ENCODE peak calls at places on chromosomes 7 and 10, in seven cellular contexts. One of them, this sample, is unnamed.

GRCh38 chr7:150753826-150754603 is 16.8 kb downstream of the GIMAP5 start:
- DNase-seq in right lobe of liver: no peak
- DNase-seq in fibroblast of mammary gland: peak; percentile 67
- DNase-seq in Calu3: no peak
- DNase-seq in Panc1: no peak
- DNase-seq in H9: no peak
- DNase-seq in GM13977: peak; percentile 52
- DNase-seq in this sample: no peak

GRCh38 chr7:156113733-156114132 is 301.5 kb upstream of the SHH start:
- DNase-seq in right lobe of liver: no peak
- DNase-seq in fibroblast of mammary gland: no peak
- DNase-seq in Calu3: no peak
- DNase-seq in Panc1: no peak
- DNase-seq in H9: no peak
- DNase-seq in GM13977: no peak
- DNase-seq in this sample: no peak

GRCh38 chr7:139043823-139044812 is 8.3 kb upstream of the ZC3HAV1L start:
- DNase-seq in right lobe of liver: no peak
- DNase-seq in fibroblast of mammary gland: no peak
- DNase-seq in Calu3: peak; percentile 29
- DNase-seq in Panc1: no peak
- DNase-seq in H9: no peak
- DNase-seq in GM13977: no peak
- DNase-seq in this sample: no peak

GRCh38 chr10:71201921-71202713 is 10.3 kb upstream of the UNC5B start:
- DNase-seq in right lobe of liver: no peak
- DNase-seq in fibroblast of mammary gland: no peak
- DNase-seq in Calu3: no peak
- DNase-seq in Panc1: no peak
- DNase-seq in H9: no peak
- DNase-seq in GM13977: no peak
- DNase-seq in this sample: no peak

GRCh38 chr7:94436700-94437099 is 42.0 kb downstream of the COL1A2 start:
- DNase-seq in right lobe of liver: no peak
- DNase-seq in fibroblast of mammary gland: no peak
- DNase-seq in Calu3: no peak
- DNase-seq in Panc1: no peak
- DNase-seq in H9: no peak
- DNase-seq in GM13977: no peak
- DNase-seq in this sample: no peak

GRCh38 chr10:8137272-8137680 is 82.8 kb downstream of the GATA3 start:
- DNase-seq in right lobe of liver: no peak
- DNase-seq in fibroblast of mammary gland: no peak
- DNase-seq in Calu3: no peak
- DNase-seq in Panc1: no peak
- DNase-seq in H9: no peak
- DNase-seq in GM13977: no peak
- DNase-seq in this sample: no peak

GRCh38 chr7:132450706-132451105 is 125.6 kb downstream of the PLXNA4 start:
- DNase-seq in right lobe of liver: no peak
- DNase-seq in fibroblast of mammary gland: no peak
- DNase-seq in Calu3: no peak
- DNase-seq in Panc1: no peak
- DNase-seq in H9: no peak
- DNase-seq in GM13977: no peak
- DNase-seq in this sample: no peak

GRCh38 chr10:124177180-124177518 is 83.8 kb upstream of the CHST15 start:
- DNase-seq in right lobe of liver: no peak
- DNase-seq in fibroblast of mammary gland: no peak
- DNase-seq in Calu3: no peak
- DNase-seq in Panc1: no peak
- DNase-seq in H9: no peak
- DNase-seq in GM13977: no peak
- DNase-seq in this sample: peak; percentile 53

GRCh38 chr7:38863609-38864291 is 45.2 kb downstream of the VPS41 start:
- DNase-seq in right lobe of liver: peak; percentile 80
- DNase-seq in fibroblast of mammary gland: no peak
- DNase-seq in Calu3: peak; percentile 96
- DNase-seq in Panc1: no peak
- DNase-seq in H9: no peak
- DNase-seq in GM13977: no peak
- DNase-seq in this sample: no peak

GRCh38 chr7:138257459-138258193 is 181.4 kb downstream of the AKR1D1 start:
- DNase-seq in right lobe of liver: no peak
- DNase-seq in fibroblast of mammary gland: no peak
- DNase-seq in Calu3: peak; percentile 31
- DNase-seq in Panc1: no peak
- DNase-seq in H9: no peak
- DNase-seq in GM13977: no peak
- DNase-seq in this sample: peak; percentile 15

GRCh38 chr7:23334482-23335056 is 35.4 kb downstream of the MALSU1 start:
- DNase-seq in right lobe of liver: peak; percentile 61
- DNase-seq in fibroblast of mammary gland: peak; percentile 99
- DNase-seq in Calu3: peak; percentile 73
- DNase-seq in Panc1: peak; percentile 99
- DNase-seq in H9: no peak
- DNase-seq in GM13977: no peak
- DNase-seq in this sample: no peak

GRCh38 chr10:132229834-132230556 is 43.2 kb downstream of the DPYSL4 start:
- DNase-seq in right lobe of liver: no peak
- DNase-seq in fibroblast of mammary gland: no peak
- DNase-seq in Calu3: no peak
- DNase-seq in Panc1: no peak
- DNase-seq in H9: no peak
- DNase-seq in GM13977: peak; percentile 90
- DNase-seq in this sample: no peak

GRCh38 chr10:128943111-128943510 is 523.9 kb upstream of the MGMT start:
- DNase-seq in right lobe of liver: no peak
- DNase-seq in fibroblast of mammary gland: no peak
- DNase-seq in Calu3: no peak
- DNase-seq in Panc1: no peak
- DNase-seq in H9: no peak
- DNase-seq in GM13977: no peak
- DNase-seq in this sample: no peak

GRCh38 chr10:3895045-3895609 is 110.1 kb upstream of the KLF6 start:
- DNase-seq in right lobe of liver: no peak
- DNase-seq in fibroblast of mammary gland: peak; percentile 55
- DNase-seq in Calu3: no peak
- DNase-seq in Panc1: no peak
- DNase-seq in H9: no peak
- DNase-seq in GM13977: no peak
- DNase-seq in this sample: no peak

GRCh38 chr7:32472015-32472414 is 18.2 kb downstream of the LSM5 start:
- DNase-seq in right lobe of liver: no peak
- DNase-seq in fibroblast of mammary gland: no peak
- DNase-seq in Calu3: no peak
- DNase-seq in Panc1: no peak
- DNase-seq in H9: no peak
- DNase-seq in GM13977: no peak
- DNase-seq in this sample: no peak

GRCh38 chr7:84548366-84549085 is 353.9 kb upstream of the SEMA3A start:
- DNase-seq in right lobe of liver: no peak
- DNase-seq in fibroblast of mammary gland: peak; percentile 38
- DNase-seq in Calu3: no peak
- DNase-seq in Panc1: no peak
- DNase-seq in H9: no peak
- DNase-seq in GM13977: no peak
- DNase-seq in this sample: no peak

GRCh38 chr7:6656413-6656812 is 19.3 kb downstream of the ZNF316 start:
- DNase-seq in right lobe of liver: no peak
- DNase-seq in fibroblast of mammary gland: no peak
- DNase-seq in Calu3: no peak
- DNase-seq in Panc1: no peak
- DNase-seq in H9: no peak
- DNase-seq in GM13977: no peak
- DNase-seq in this sample: no peak

DNA sequence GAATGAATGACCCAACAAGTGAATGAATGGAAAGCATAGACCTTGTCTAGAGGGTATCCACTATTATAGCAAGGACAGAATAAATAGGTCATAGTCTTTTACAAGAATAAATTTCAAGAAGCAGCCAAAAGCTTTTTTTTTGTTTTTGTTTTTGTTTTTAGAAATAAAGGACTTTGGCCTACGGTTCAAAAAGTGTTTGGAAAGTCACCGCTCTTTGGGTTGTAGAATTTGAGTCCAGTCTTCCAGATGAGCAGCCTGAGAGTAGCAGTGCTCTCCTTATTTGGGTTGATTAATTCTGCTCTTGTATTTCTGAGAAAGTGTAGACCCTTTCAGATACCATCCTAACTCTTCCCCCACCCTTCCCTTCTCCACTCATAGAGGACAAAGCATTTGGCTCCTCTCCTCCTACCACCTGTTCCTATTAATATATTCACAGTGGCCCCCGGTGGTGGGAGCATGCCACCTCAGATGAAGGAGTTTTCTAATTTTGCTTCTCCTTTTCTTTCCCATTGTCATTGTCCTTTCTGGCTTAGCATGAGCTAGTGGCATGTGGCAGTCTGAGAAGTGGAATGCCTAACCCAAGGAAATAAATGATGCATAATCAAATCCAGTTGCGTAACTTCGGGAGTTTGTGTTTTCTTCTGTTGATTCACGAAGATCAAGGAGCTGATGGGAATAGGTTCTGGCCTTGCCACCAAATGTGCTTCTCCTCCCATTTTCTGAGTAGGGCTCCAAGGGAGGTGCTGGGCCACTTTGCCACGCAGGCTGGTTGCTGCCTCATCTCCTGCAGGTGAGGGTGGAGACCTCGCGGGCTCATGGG is 114.7 kb downstream of the CHN2 start:
- DNase-seq in right lobe of liver: no peak
- DNase-seq in fibroblast of mammary gland: no peak
- DNase-seq in Calu3: peak; percentile 35
- DNase-seq in Panc1: no peak
- DNase-seq in H9: no peak
- DNase-seq in GM13977: no peak
- DNase-seq in this sample: no peak
- TF ChIP-seq CTCF in right lobe of liver: peak; percentile 43
- TF ChIP-seq CTCF in fibroblast of mammary gland: peak; percentile 25
- TF ChIP-seq CTCF in Calu3: peak; percentile 43
- TF ChIP-seq CTCF in Panc1: no peak
- TF ChIP-seq CTCF in H9: peak; percentile 49
- TF ChIP-seq CTCF in GM13977: no peak
- TF ChIP-seq CTCF in this sample: no peak

GRCh38 chr7:7687800-7688199 is 30.6 kb downstream of the RPA3 start:
- DNase-seq in right lobe of liver: no peak
- DNase-seq in fibroblast of mammary gland: no peak
- DNase-seq in Calu3: no peak
- DNase-seq in Panc1: no peak
- DNase-seq in H9: no peak
- DNase-seq in GM13977: no peak
- DNase-seq in this sample: no peak

GRCh38 chr7:7686806-7687205 is 31.6 kb downstream of the RPA3 start:
- DNase-seq in right lobe of liver: no peak
- DNase-seq in fibroblast of mammary gland: no peak
- DNase-seq in Calu3: no peak
- DNase-seq in Panc1: no peak
- DNase-seq in H9: no peak
- DNase-seq in GM13977: no peak
- DNase-seq in this sample: no peak

GRCh38 chr7:7681191-7681935 is 37.0 kb downstream of the RPA3 start:
- DNase-seq in right lobe of liver: peak; percentile 49
- DNase-seq in fibroblast of mammary gland: peak; percentile 79
- DNase-seq in Calu3: peak; percentile 66
- DNase-seq in Panc1: peak; percentile 85
- DNase-seq in H9: no peak
- DNase-seq in GM13977: peak; percentile 23
- DNase-seq in this sample: no peak

GRCh38 chr7:7682856-7683255 is 35.6 kb downstream of the RPA3 start:
- DNase-seq in right lobe of liver: no peak
- DNase-seq in fibroblast of mammary gland: no peak
- DNase-seq in Calu3: no peak
- DNase-seq in Panc1: no peak
- DNase-seq in H9: no peak
- DNase-seq in GM13977: no peak
- DNase-seq in this sample: no peak

DNA sequence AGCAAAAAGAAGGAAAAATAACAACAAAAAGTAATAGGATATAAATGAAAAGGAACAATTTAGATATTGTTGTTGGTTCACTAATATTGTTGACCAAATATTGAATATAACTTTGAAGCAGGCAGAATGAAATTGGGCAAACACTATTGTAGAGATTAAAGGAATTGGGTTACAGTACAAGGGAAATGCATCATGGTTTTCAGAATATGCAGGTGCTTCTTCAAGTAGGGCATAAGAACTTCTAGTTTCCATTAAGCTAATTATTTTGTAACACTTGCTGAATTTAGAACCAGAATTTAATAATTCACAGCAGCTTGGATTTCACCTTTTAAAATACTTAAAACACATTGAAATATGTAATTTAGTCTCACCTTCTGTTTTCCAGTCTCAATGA is 36.5 kb downstream of the RPA3 start:
- DNase-seq in right lobe of liver: no peak
- DNase-seq in fibroblast of mammary gland: no peak
- DNase-seq in Calu3: no peak
- DNase-seq in Panc1: no peak
- DNase-seq in H9: no peak
- DNase-seq in GM13977: no peak
- DNase-seq in this sample: no peak
- TF ChIP-seq CTCF in right lobe of liver: no peak
- TF ChIP-seq CTCF in fibroblast of mammary gland: no peak
- TF ChIP-seq CTCF in Calu3: no peak
- TF ChIP-seq CTCF in Panc1: no peak
- TF ChIP-seq CTCF in H9: no peak
- TF ChIP-seq CTCF in GM13977: no peak
- TF ChIP-seq CTCF in this sample: no peak

GRCh38 chr10:107141539-107142061 is 22.9 kb downstream of the SORCS1 start:
- DNase-seq in right lobe of liver: no peak
- DNase-seq in fibroblast of mammary gland: no peak
- DNase-seq in Calu3: no peak
- DNase-seq in Panc1: no peak
- DNase-seq in H9: no peak
- DNase-seq in GM13977: no peak
- DNase-seq in this sample: no peak

GRCh38 chr10:107144490-107144889 is 20.0 kb downstream of the SORCS1 start:
- DNase-seq in right lobe of liver: no peak
- DNase-seq in fibroblast of mammary gland: no peak
- DNase-seq in Calu3: no peak
- DNase-seq in Panc1: no peak
- DNase-seq in H9: peak; percentile 41
- DNase-seq in GM13977: no peak
- DNase-seq in this sample: no peak

DNA sequence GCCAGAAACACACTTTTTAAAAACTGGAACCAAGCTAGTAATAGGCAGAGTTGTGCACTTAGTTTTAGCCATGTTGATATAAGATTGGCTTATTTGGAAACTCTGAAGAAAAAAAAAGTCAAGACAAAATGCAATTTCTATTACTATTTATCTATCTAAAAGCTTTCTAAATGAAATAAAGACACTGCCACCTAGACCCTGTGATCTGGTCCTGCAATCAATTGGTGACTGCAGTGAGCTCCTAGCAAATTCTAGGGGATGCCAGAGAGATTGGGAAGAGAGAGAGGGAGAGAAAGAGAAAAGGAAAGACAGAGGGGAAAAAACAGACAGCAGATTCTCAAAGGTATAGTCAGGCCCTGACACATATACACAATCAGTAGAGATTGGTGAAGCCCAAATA is 25.3 kb downstream of the SORCS1 start:
- DNase-seq in right lobe of liver: no peak
- DNase-seq in fibroblast of mammary gland: no peak
- DNase-seq in Calu3: no peak
- DNase-seq in Panc1: no peak
- DNase-seq in H9: no peak
- DNase-seq in GM13977: no peak
- DNase-seq in this sample: no peak
- TF ChIP-seq CTCF in right lobe of liver: peak; percentile 16
- TF ChIP-seq CTCF in fibroblast of mammary gland: no peak
- TF ChIP-seq CTCF in Calu3: no peak
- TF ChIP-seq CTCF in Panc1: no peak
- TF ChIP-seq CTCF in H9: no peak
- TF ChIP-seq CTCF in GM13977: no peak
- TF ChIP-seq CTCF in this sample: no peak

GRCh38 chr10:116274141-116274861 is 1.3 kb upstream of the GFRA1 start:
- DNase-seq in right lobe of liver: peak; percentile 54
- DNase-seq in fibroblast of mammary gland: no peak
- DNase-seq in Calu3: no peak
- DNase-seq in Panc1: no peak
- DNase-seq in H9: peak; percentile 57
- DNase-seq in GM13977: peak; percentile 23
- DNase-seq in this sample: no peak
- TF ChIP-seq CTCF in right lobe of liver: no peak
- TF ChIP-seq CTCF in fibroblast of mammary gland: no peak
- TF ChIP-seq CTCF in Calu3: no peak
- TF ChIP-seq CTCF in Panc1: no peak
- TF ChIP-seq CTCF in H9: no peak
- TF ChIP-seq CTCF in GM13977: no peak
- TF ChIP-seq CTCF in this sample: no peak